ENCODE peak calls at places on chromosomes 7 and 10, in five cellular contexts. E, T, G, J and B are unnamed samples.

GRCh38 chr7:133518718-133519117 is 265.8 kb downstream of the EXOC4 start:
- DNase-seq in E (no peak), T (no peak), G (no peak), J (no peak), B (no peak)

GRCh38 chr10:78892383-78893191 is 176.2 kb upstream of the ZMIZ1 start:
- DNase-seq in E (peak), T (no peak), G (no peak), J (no peak), B (no peak)

GRCh38 chr7:153934048-153934447 is 118.2 kb upstream of the DPP6 start:
- DNase-seq in E (no peak), T (no peak), G (no peak), J (no peak), B (no peak)

GRCh38 chr10:598415-599170 is 90.9 kb downstream of the DIP2C start:
- DNase-seq in E (no peak), T (no peak), G (peak), J (no peak), B (peak)

GRCh38 chr7:25260862-25261454 is 32.7 kb upstream of the NPVF start:
- DNase-seq in E (no peak), T (no peak), G (peak), J (no peak), B (peak)

GRCh38 chr10:93199221-93199681 is 125.6 kb downstream of the CYP26A1 start:
- DNase-seq in E (peak), T (no peak), G (peak), J (peak), B (peak)

GRCh38 chr7:91892099-91892788 is 11.7 kb upstream of the MTERF1 start:
- DNase-seq in E (no peak), T (no peak), G (no peak), J (no peak), B (no peak)

GRCh38 chr10:132700168-132701098 is 85.5 kb downstream of the NKX6-2 start:
- DNase-seq in E (no peak), T (no peak), G (peak), J (peak), B (no peak)

GRCh38 chr10:43407576-43408330 is 1.2 kb downstream of the HNRNPF start:
- DNase-seq in E (peak), T (peak), G (peak), J (peak), B (no peak)

GRCh38 chr10:3347413-3348147 is 175.0 kb upstream of the PITRM1 start:
- DNase-seq in E (no peak), T (no peak), G (no peak), J (no peak), B (no peak)

GRCh38 chr7:141362580-141363435 is 188.4 kb upstream of the AGK start:
- DNase-seq in E (no peak), T (no peak), G (peak), J (peak), B (peak)

GRCh38 chr10:73956476-73957338 is 41.2 kb upstream of the VCL start:
- DNase-seq in E (no peak), T (peak), G (peak), J (no peak), B (no peak)

GRCh38 chr7:27759491-27759890 is 19.5 kb downstream of the TAX1BP1 start:
- DNase-seq in E (no peak), T (no peak), G (no peak), J (no peak), B (no peak)